ENCODE peak calls at places on chromosomes 13 and 19, in four cellular contexts. One of them, this sample, is unnamed.

GRCh38 chr19:6590458-6591319 is at the start of gene CD70:
- DNase-seq in stimulated activated CD8-positive, alpha-beta memory T cell treated with anti-CD3 and anti-CD28 coated beads, Interleukin-15, amount 100 ng/mL, for 1 hour: no peak
- DNase-seq in GM18507: no peak
- DNase-seq in CD8-positive, alpha-beta T cell: peak
- DNase-seq in this sample: no peak

GRCh38 chr13:74047925-74048324 is 86.3 kb downstream of the KLF12 start:
- DNase-seq in CD8-positive, alpha-beta T cell: no peak
- DNase-seq in stimulated activated CD8-positive, alpha-beta memory T cell treated with anti-CD3 and anti-CD28 coated beads, Interleukin-15, amount 100 ng/mL, for 1 hour: no peak
- DNase-seq in GM18507: no peak
- DNase-seq in this sample: no peak

GRCh38 chr19:7691497-7691896 is 10.4 kb downstream of the FCER2 start:
- DNase-seq in GM18507: no peak
- DNase-seq in CD8-positive, alpha-beta T cell: no peak
- DNase-seq in stimulated activated CD8-positive, alpha-beta memory T cell treated with anti-CD3 and anti-CD28 coated beads, Interleukin-15, amount 100 ng/mL, for 1 hour: no peak
- DNase-seq in this sample: no peak

GRCh38 chr19:18932216-18932841 is 8.7 kb downstream of the HOMER3 start:
- DNase-seq in GM18507: peak
- DNase-seq in CD8-positive, alpha-beta T cell: peak
- DNase-seq in stimulated activated CD8-positive, alpha-beta memory T cell treated with anti-CD3 and anti-CD28 coated beads, Interleukin-15, amount 100 ng/mL, for 1 hour: peak
- DNase-seq in this sample: no peak

GRCh38 chr13:106466691-106467405 is 68.6 kb downstream of the EFNB2 start:
- DNase-seq in GM18507: no peak
- DNase-seq in stimulated activated CD8-positive, alpha-beta memory T cell treated with anti-CD3 and anti-CD28 coated beads, Interleukin-15, amount 100 ng/mL, for 1 hour: no peak
- DNase-seq in CD8-positive, alpha-beta T cell: no peak
- DNase-seq in this sample: no peak

GRCh38 chr19:4969772-4970531 is 1.0 kb downstream of the KDM4B start:
- DNase-seq in CD8-positive, alpha-beta T cell: no peak
- DNase-seq in stimulated activated CD8-positive, alpha-beta memory T cell treated with anti-CD3 and anti-CD28 coated beads, Interleukin-15, amount 100 ng/mL, for 1 hour: no peak
- DNase-seq in GM18507: peak
- DNase-seq in this sample: no peak

GRCh38 chr19:16018801-16019551 is 57.3 kb upstream of the TPM4 start:
- DNase-seq in stimulated activated CD8-positive, alpha-beta memory T cell treated with anti-CD3 and anti-CD28 coated beads, Interleukin-15, amount 100 ng/mL, for 1 hour: no peak
- DNase-seq in GM18507: no peak
- DNase-seq in CD8-positive, alpha-beta T cell: no peak
- DNase-seq in this sample: no peak

GRCh38 chr19:41225238-41226052 is 6.4 kb downstream of the AXL start:
- DNase-seq in stimulated activated CD8-positive, alpha-beta memory T cell treated with anti-CD3 and anti-CD28 coated beads, Interleukin-15, amount 100 ng/mL, for 1 hour: no peak
- DNase-seq in CD8-positive, alpha-beta T cell: no peak
- DNase-seq in GM18507: no peak
- DNase-seq in this sample: no peak

GRCh38 chr13:44713793-44714469 is 137.8 kb upstream of the TSC22D1 start:
- DNase-seq in stimulated activated CD8-positive, alpha-beta memory T cell treated with anti-CD3 and anti-CD28 coated beads, Interleukin-15, amount 100 ng/mL, for 1 hour: no peak
- DNase-seq in CD8-positive, alpha-beta T cell: no peak
- DNase-seq in GM18507: no peak
- DNase-seq in this sample: no peak

GRCh38 chr13:98571955-98572662 is 4.8 kb downstream of the STK24 start:
- DNase-seq in GM18507: no peak
- DNase-seq in CD8-positive, alpha-beta T cell: no peak
- DNase-seq in stimulated activated CD8-positive, alpha-beta memory T cell treated with anti-CD3 and anti-CD28 coated beads, Interleukin-15, amount 100 ng/mL, for 1 hour: no peak
- DNase-seq in this sample: no peak

GRCh38 chr13:110240352-110240751 is 66.6 kb downstream of the COL4A1 start:
- DNase-seq in CD8-positive, alpha-beta T cell: no peak
- DNase-seq in GM18507: no peak
- DNase-seq in stimulated activated CD8-positive, alpha-beta memory T cell treated with anti-CD3 and anti-CD28 coated beads, Interleukin-15, amount 100 ng/mL, for 1 hour: no peak
- DNase-seq in this sample: peak

GRCh38 chr19:48713041-48713863 is 6.3 kb downstream of the MAMSTR start:
- DNase-seq in GM18507: no peak
- DNase-seq in stimulated activated CD8-positive, alpha-beta memory T cell treated with anti-CD3 and anti-CD28 coated beads, Interleukin-15, amount 100 ng/mL, for 1 hour: no peak
- DNase-seq in CD8-positive, alpha-beta T cell: no peak
- DNase-seq in this sample: no peak

GRCh38 chr19:16661480-16662034 is 618 bp downstream of the TMEM38A start:
- DNase-seq in GM18507: no peak
- DNase-seq in CD8-positive, alpha-beta T cell: no peak
- DNase-seq in stimulated activated CD8-positive, alpha-beta memory T cell treated with anti-CD3 and anti-CD28 coated beads, Interleukin-15, amount 100 ng/mL, for 1 hour: no peak
- DNase-seq in this sample: no peak

GRCh38 chr13:40319699-40320586 is 346.5 kb downstream of the FOXO1 start:
- DNase-seq in stimulated activated CD8-positive, alpha-beta memory T cell treated with anti-CD3 and anti-CD28 coated beads, Interleukin-15, amount 100 ng/mL, for 1 hour: no peak
- DNase-seq in GM18507: no peak
- DNase-seq in CD8-positive, alpha-beta T cell: no peak
- DNase-seq in this sample: no peak

GRCh38 chr19:42279148-42279901 is 10.3 kb downstream of the CIC start:
- DNase-seq in GM18507: no peak
- DNase-seq in stimulated activated CD8-positive, alpha-beta memory T cell treated with anti-CD3 and anti-CD28 coated beads, Interleukin-15, amount 100 ng/mL, for 1 hour: no peak
- DNase-seq in CD8-positive, alpha-beta T cell: no peak
- DNase-seq in this sample: no peak

GRCh38 chr13:39612023-39612637 is 9.1 kb upstream of the LHFPL6 start:
- DNase-seq in CD8-positive, alpha-beta T cell: peak
- DNase-seq in GM18507: no peak
- DNase-seq in stimulated activated CD8-positive, alpha-beta memory T cell treated with anti-CD3 and anti-CD28 coated beads, Interleukin-15, amount 100 ng/mL, for 1 hour: peak
- DNase-seq in this sample: no peak

GRCh38 chr13:102580552-102581169 is 16.1 kb upstream of the TPP2 start:
- DNase-seq in CD8-positive, alpha-beta T cell: no peak
- DNase-seq in stimulated activated CD8-positive, alpha-beta memory T cell treated with anti-CD3 and anti-CD28 coated beads, Interleukin-15, amount 100 ng/mL, for 1 hour: no peak
- DNase-seq in GM18507: no peak
- DNase-seq in this sample: no peak

GRCh38 chr19:12880551-12881171 is 588 bp downstream of the DNASE2 start:
- DNase-seq in CD8-positive, alpha-beta T cell: no peak
- DNase-seq in GM18507: no peak
- DNase-seq in stimulated activated CD8-positive, alpha-beta memory T cell treated with anti-CD3 and anti-CD28 coated beads, Interleukin-15, amount 100 ng/mL, for 1 hour: no peak
- DNase-seq in this sample: no peak

GRCh38 chr19:1221141-1221903 is 15.7 kb downstream of the STK11 start:
- DNase-seq in CD8-positive, alpha-beta T cell: no peak
- DNase-seq in stimulated activated CD8-positive, alpha-beta memory T cell treated with anti-CD3 and anti-CD28 coated beads, Interleukin-15, amount 100 ng/mL, for 1 hour: no peak
- DNase-seq in GM18507: no peak
- DNase-seq in this sample: no peak

GRCh38 chr13:107864543-107865460 is 350.5 kb downstream of the LIG4 start:
- DNase-seq in CD8-positive, alpha-beta T cell: no peak
- DNase-seq in GM18507: no peak
- DNase-seq in stimulated activated CD8-positive, alpha-beta memory T cell treated with anti-CD3 and anti-CD28 coated beads, Interleukin-15, amount 100 ng/mL, for 1 hour: no peak
- DNase-seq in this sample: no peak

GRCh38 chr19:50549059-50549926 is 18.9 kb downstream of the LRRC4B start:
- DNase-seq in stimulated activated CD8-positive, alpha-beta memory T cell treated with anti-CD3 and anti-CD28 coated beads, Interleukin-15, amount 100 ng/mL, for 1 hour: no peak
- DNase-seq in CD8-positive, alpha-beta T cell: no peak
- DNase-seq in GM18507: no peak
- DNase-seq in this sample: no peak

GRCh38 chr19:18526316-18526715 is 4.4 kb upstream of the ELL start:
- DNase-seq in CD8-positive, alpha-beta T cell: no peak
- DNase-seq in GM18507: no peak
- DNase-seq in stimulated activated CD8-positive, alpha-beta memory T cell treated with anti-CD3 and anti-CD28 coated beads, Interleukin-15, amount 100 ng/mL, for 1 hour: no peak
- DNase-seq in this sample: no peak

GRCh38 chr19:31304877-31305312 is 44.3 kb downstream of the TSHZ3 start:
- DNase-seq in stimulated activated CD8-positive, alpha-beta memory T cell treated with anti-CD3 and anti-CD28 coated beads, Interleukin-15, amount 100 ng/mL, for 1 hour: no peak
- DNase-seq in CD8-positive, alpha-beta T cell: no peak
- DNase-seq in GM18507: no peak
- DNase-seq in this sample: no peak

GRCh38 chr13:80988752-80989151 is 647.8 kb upstream of the SPRY2 start:
- DNase-seq in GM18507: no peak
- DNase-seq in stimulated activated CD8-positive, alpha-beta memory T cell treated with anti-CD3 and anti-CD28 coated beads, Interleukin-15, amount 100 ng/mL, for 1 hour: no peak
- DNase-seq in CD8-positive, alpha-beta T cell: no peak
- DNase-seq in this sample: no peak

GRCh38 chr13:40116008-40116407 is 460.5 kb downstream of the COG6 start:
- DNase-seq in CD8-positive, alpha-beta T cell: no peak
- DNase-seq in GM18507: peak
- DNase-seq in stimulated activated CD8-positive, alpha-beta memory T cell treated with anti-CD3 and anti-CD28 coated beads, Interleukin-15, amount 100 ng/mL, for 1 hour: no peak
- DNase-seq in this sample: no peak

GRCh38 chr13:20721454-20722357 is 18.2 kb downstream of the IL17D start:
- DNase-seq in CD8-positive, alpha-beta T cell: no peak
- DNase-seq in stimulated activated CD8-positive, alpha-beta memory T cell treated with anti-CD3 and anti-CD28 coated beads, Interleukin-15, amount 100 ng/mL, for 1 hour: no peak
- DNase-seq in GM18507: no peak
- DNase-seq in this sample: no peak

This sample was measured in vagina.